ENCODE peak calls at places on chromosomes 16 and 17, in seven cellular contexts. K is A549, J is left ventricle myocardium inferior, Z is substantia nigra, X is GM23248, C is endodermal cell, O is uterus. N is an unnamed sample.
A peak's percentile ranks its signal among the peaks of the same experiment; 100 is the strongest.

GRCh38 chr16:46908540-46909372 is 24.6 kb downstream of the GPT2 start:
- DNase-seq in K (peak; percentile 71), J (no peak), Z (peak; percentile 49), X (peak; percentile 69), C (peak; percentile 90), O (peak; percentile 31), N (peak; percentile 36)

GRCh38 chr16:55678061-55678935 is 22.5 kb downstream of the SLC6A2 start:
- DNase-seq in K (no peak), J (peak; percentile 30), Z (peak; percentile 72), X (peak; percentile 42), C (no peak), O (no peak), N (no peak)

GRCh38 chr17:65041518-65041917 is 15.0 kb downstream of the GNA13 start:
- DNase-seq in K (no peak), J (no peak), Z (no peak), X (no peak), C (no peak), O (no peak), N (no peak)

GRCh38 chr17:5877948-5878347 is 192.2 kb upstream of the WSCD1 start:
- DNase-seq in K (no peak), J (peak; percentile 56), Z (peak; percentile 88), X (no peak), C (no peak), O (no peak), N (peak; percentile 79)

GRCh38 chr17:78885956-78886355 is 17.0 kb downstream of the CEP295NL start:
- DNase-seq in K (no peak), J (no peak), Z (no peak), X (no peak), C (no peak), O (no peak), N (no peak)

GRCh38 chr17:72989074-72989610 is 103.3 kb downstream of the SLC39A11 start:
- DNase-seq in K (no peak), J (no peak), Z (no peak), X (no peak), C (no peak), O (no peak), N (no peak)

GRCh38 chr16:27483083-27483437 is 66.7 kb downstream of the GTF3C1 start:
- DNase-seq in K (no peak), J (no peak), Z (no peak), X (no peak), C (no peak), O (no peak), N (no peak)

GRCh38 chr16:27235055-27235937 is 32.0 kb downstream of the KDM8 start:
- DNase-seq in K (peak; percentile 68), J (peak; percentile 89), Z (peak; percentile 51), X (peak; percentile 92), C (peak; percentile 76), O (peak; percentile 83), N (no peak)

GRCh38 chr17:21370430-21370829 is 5.7 kb upstream of the KCNJ12 start:
- DNase-seq in K (no peak), J (peak; percentile 79), Z (no peak), X (no peak), C (peak; percentile 89), O (no peak), N (no peak)

GRCh38 chr17:65561394-65562205 is at the start of gene AXIN2:
- DNase-seq in K (peak; percentile 90), J (peak; percentile 93), Z (peak; percentile 84), X (peak; percentile 96), C (peak; percentile 99), O (peak; percentile 92), N (peak; percentile 74)

GRCh38 chr16:67528870-67529638 is 425 bp downstream of the RIPOR1 start:
- DNase-seq in K (peak; percentile 49), J (peak; percentile 58), Z (peak; percentile 52), X (peak; percentile 86), C (peak; percentile 82), O (peak; percentile 50), N (no peak)
- H3K27ac ChIP-seq in K (peak overlapping the region; percentile 93), J (peak overlapping the region; percentile 95), Z (peak overlapping the region; percentile 81), X (peak overlapping the region; percentile 88), C (peak overlapping the region; percentile 21), O (peak overlapping the region; percentile 94), N (peak overlapping the region; percentile 93)

GRCh38 chr17:55443904-55444303 is 22.3 kb upstream of the MMD start:
- DNase-seq in K (no peak), J (no peak), Z (no peak), X (no peak), C (no peak), O (no peak), N (no peak)
- H3K27ac ChIP-seq in K (peak overlapping the region; percentile 79), J (no peak overlapping the region), Z (no peak overlapping the region), X (no peak overlapping the region), C (no peak overlapping the region), O (no peak overlapping the region), N (no peak overlapping the region)

GRCh38 chr16:200388-200787 is 20.1 kb downstream of the HBQ1 start:
- DNase-seq in K (no peak), J (no peak), Z (no peak), X (peak; percentile 91), C (no peak), O (no peak), N (no peak)
- H3K27ac ChIP-seq in K (peak overlapping the region; percentile 4), J (no peak overlapping the region), Z (no peak overlapping the region), X (peak overlapping the region; percentile 89), C (no peak overlapping the region), O (no peak overlapping the region), N (no peak overlapping the region)

DNA sequence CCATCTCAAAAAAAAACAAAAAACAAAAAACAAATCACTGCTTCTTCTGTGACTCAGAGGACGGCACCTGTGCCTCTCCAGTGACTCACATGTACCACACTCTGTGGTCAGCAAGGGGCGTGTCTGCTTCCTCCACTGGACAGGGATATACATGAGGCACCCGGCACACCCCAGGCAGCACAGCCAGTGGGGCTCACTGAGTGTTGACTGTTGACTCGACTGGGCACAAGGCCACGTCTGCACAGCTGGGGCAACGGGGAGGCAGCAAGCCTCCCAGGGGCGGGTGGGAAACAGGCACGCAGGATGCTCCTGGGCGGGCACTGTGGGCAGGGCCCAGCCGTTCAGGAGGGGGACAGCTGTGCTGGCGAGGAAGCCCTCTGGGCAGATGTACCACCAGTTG is 64.1 kb downstream of the TIMM22 start:
- DNase-seq in K (peak; percentile 78), J (no peak), Z (no peak), X (peak; percentile 99), C (no peak), O (no peak), N (no peak)
- H3K27ac ChIP-seq in K (peak overlapping the region; percentile 18), J (peak overlapping the region; percentile 23), Z (no peak overlapping the region), X (peak overlapping the region; percentile 39), C (no peak overlapping the region), O (no peak overlapping the region), N (no peak overlapping the region)

GRCh38 chr17:68384941-68385340 is 72.4 kb downstream of the WIPI1 start:
- DNase-seq in K (no peak), J (no peak), Z (no peak), X (no peak), C (peak; percentile 33), O (no peak), N (no peak)
- H3K27ac ChIP-seq in K (peak overlapping the region; percentile 3), J (peak overlapping the region; percentile 75), Z (no peak overlapping the region), X (peak overlapping the region; percentile 98), C (no peak overlapping the region), O (peak overlapping the region; percentile 98), N (no peak overlapping the region)